ENCODE peak calls at places on chromosome 9, in seven cellular contexts. One of them, this sample, is unnamed.

GRCh38 chr9:125376261-125377226 is 114.9 kb downstream of the GAPVD1 start:
- DNase-seq in prostate gland: no peak
- DNase-seq in ascending aorta: no peak
- DNase-seq in RWPE2: no peak
- DNase-seq in CD8-positive, alpha-beta memory T cell: no peak
- DNase-seq in mammary epithelial cell: no peak
- DNase-seq in suprapubic skin: no peak
- DNase-seq in this sample: no peak

GRCh38 chr9:92294297-92294676 is 790 bp upstream of the IARS1 start:
- DNase-seq in prostate gland: no peak
- DNase-seq in ascending aorta: no peak
- DNase-seq in RWPE2: no peak
- DNase-seq in CD8-positive, alpha-beta memory T cell: no peak
- DNase-seq in mammary epithelial cell: peak
- DNase-seq in suprapubic skin: no peak
- DNase-seq in this sample: peak

GRCh38 chr9:2493106-2493505 is 128.5 kb upstream of the VLDLR start:
- DNase-seq in prostate gland: no peak
- DNase-seq in ascending aorta: no peak
- DNase-seq in RWPE2: no peak
- DNase-seq in CD8-positive, alpha-beta memory T cell: no peak
- DNase-seq in mammary epithelial cell: no peak
- DNase-seq in suprapubic skin: no peak
- DNase-seq in this sample: peak

GRCh38 chr9:124794902-124795491 is 18.1 kb downstream of the OLFML2A start:
- DNase-seq in prostate gland: no peak
- DNase-seq in ascending aorta: no peak
- DNase-seq in RWPE2: no peak
- DNase-seq in CD8-positive, alpha-beta memory T cell: no peak
- DNase-seq in mammary epithelial cell: no peak
- DNase-seq in suprapubic skin: no peak
- DNase-seq in this sample: peak

GRCh38 chr9:91536211-91536691 is 112.6 kb upstream of the NFIL3 start:
- DNase-seq in prostate gland: peak
- DNase-seq in ascending aorta: no peak
- DNase-seq in RWPE2: no peak
- DNase-seq in CD8-positive, alpha-beta memory T cell: no peak
- DNase-seq in mammary epithelial cell: peak
- DNase-seq in suprapubic skin: no peak
- DNase-seq in this sample: no peak

GRCh38 chr9:120544441-120544840 is 35.5 kb downstream of the CDK5RAP2 start:
- DNase-seq in prostate gland: no peak
- DNase-seq in ascending aorta: no peak
- DNase-seq in RWPE2: no peak
- DNase-seq in CD8-positive, alpha-beta memory T cell: no peak
- DNase-seq in mammary epithelial cell: no peak
- DNase-seq in suprapubic skin: peak
- DNase-seq in this sample: peak

GRCh38 chr9:106697799-106698591 is 165.0 kb upstream of the ZNF462 start:
- DNase-seq in prostate gland: peak
- DNase-seq in ascending aorta: peak
- DNase-seq in RWPE2: peak
- DNase-seq in CD8-positive, alpha-beta memory T cell: no peak
- DNase-seq in mammary epithelial cell: peak
- DNase-seq in suprapubic skin: peak
- DNase-seq in this sample: peak

GRCh38 chr9:20357207-20357503 is 265.1 kb downstream of the MLLT3 start:
- DNase-seq in prostate gland: no peak
- DNase-seq in ascending aorta: no peak
- DNase-seq in RWPE2: no peak
- DNase-seq in CD8-positive, alpha-beta memory T cell: no peak
- DNase-seq in mammary epithelial cell: no peak
- DNase-seq in suprapubic skin: no peak
- DNase-seq in this sample: no peak

GRCh38 chr9:120257483-120257882 is 322.5 kb downstream of the CDK5RAP2 start:
- DNase-seq in prostate gland: no peak
- DNase-seq in ascending aorta: no peak
- DNase-seq in RWPE2: no peak
- DNase-seq in CD8-positive, alpha-beta memory T cell: no peak
- DNase-seq in mammary epithelial cell: peak
- DNase-seq in suprapubic skin: no peak
- DNase-seq in this sample: no peak

GRCh38 chr9:134128727-134129679 is 6.9 kb upstream of the WDR5 start:
- DNase-seq in prostate gland: no peak
- DNase-seq in ascending aorta: no peak
- DNase-seq in RWPE2: no peak
- DNase-seq in CD8-positive, alpha-beta memory T cell: no peak
- DNase-seq in mammary epithelial cell: no peak
- DNase-seq in suprapubic skin: no peak
- DNase-seq in this sample: no peak

GRCh38 chr9:98688710-98689495 is 19.8 kb downstream of the GABBR2 start:
- DNase-seq in prostate gland: no peak
- DNase-seq in ascending aorta: no peak
- DNase-seq in RWPE2: no peak
- DNase-seq in CD8-positive, alpha-beta memory T cell: no peak
- DNase-seq in mammary epithelial cell: no peak
- DNase-seq in suprapubic skin: no peak
- DNase-seq in this sample: no peak

GRCh38 chr9:71763752-71764332 is 4.5 kb downstream of the CEMIP2 start:
- DNase-seq in prostate gland: no peak
- DNase-seq in ascending aorta: no peak
- DNase-seq in RWPE2: no peak
- DNase-seq in CD8-positive, alpha-beta memory T cell: no peak
- DNase-seq in mammary epithelial cell: no peak
- DNase-seq in suprapubic skin: no peak
- DNase-seq in this sample: no peak

GRCh38 chr9:7368410-7369292 is 430.9 kb downstream of the DMAC1 start:
- DNase-seq in prostate gland: no peak
- DNase-seq in ascending aorta: no peak
- DNase-seq in RWPE2: no peak
- DNase-seq in CD8-positive, alpha-beta memory T cell: no peak
- DNase-seq in mammary epithelial cell: peak
- DNase-seq in suprapubic skin: no peak
- DNase-seq in this sample: no peak

GRCh38 chr9:18799420-18799819 is 233.6 kb downstream of the SAXO1 start:
- DNase-seq in prostate gland: no peak
- DNase-seq in ascending aorta: no peak
- DNase-seq in RWPE2: no peak
- DNase-seq in CD8-positive, alpha-beta memory T cell: no peak
- DNase-seq in mammary epithelial cell: no peak
- DNase-seq in suprapubic skin: no peak
- DNase-seq in this sample: no peak

GRCh38 chr9:23821400-23822181 is 4.4 kb downstream of the ELAVL2 start:
- DNase-seq in prostate gland: no peak
- DNase-seq in ascending aorta: no peak
- DNase-seq in RWPE2: peak
- DNase-seq in CD8-positive, alpha-beta memory T cell: no peak
- DNase-seq in mammary epithelial cell: peak
- DNase-seq in suprapubic skin: no peak
- DNase-seq in this sample: no peak

GRCh38 chr9:123157216-123157615 is 111.2 kb downstream of the STRBP start:
- DNase-seq in prostate gland: no peak
- DNase-seq in ascending aorta: no peak
- DNase-seq in RWPE2: no peak
- DNase-seq in CD8-positive, alpha-beta memory T cell: no peak
- DNase-seq in mammary epithelial cell: no peak
- DNase-seq in suprapubic skin: no peak
- DNase-seq in this sample: no peak

GRCh38 chr9:88498880-88499279 is 36.1 kb upstream of the NXNL2 start:
- DNase-seq in prostate gland: no peak
- DNase-seq in ascending aorta: no peak
- DNase-seq in RWPE2: no peak
- DNase-seq in CD8-positive, alpha-beta memory T cell: no peak
- DNase-seq in mammary epithelial cell: no peak
- DNase-seq in suprapubic skin: no peak
- DNase-seq in this sample: no peak

GRCh38 chr9:87437966-87438365 is 59.7 kb upstream of the DAPK1 start:
- DNase-seq in prostate gland: no peak
- DNase-seq in ascending aorta: no peak
- DNase-seq in RWPE2: no peak
- DNase-seq in CD8-positive, alpha-beta memory T cell: no peak
- DNase-seq in mammary epithelial cell: no peak
- DNase-seq in suprapubic skin: no peak
- DNase-seq in this sample: no peak

GRCh38 chr9:109409998-109410397 is 88.1 kb downstream of the PTPN3 start:
- DNase-seq in prostate gland: no peak
- DNase-seq in ascending aorta: no peak
- DNase-seq in RWPE2: no peak
- DNase-seq in CD8-positive, alpha-beta memory T cell: no peak
- DNase-seq in mammary epithelial cell: no peak
- DNase-seq in suprapubic skin: no peak
- DNase-seq in this sample: no peak

GRCh38 chr9:81052846-81053245 is 636.5 kb downstream of the TLE1 start:
- DNase-seq in prostate gland: no peak
- DNase-seq in ascending aorta: no peak
- DNase-seq in RWPE2: no peak
- DNase-seq in CD8-positive, alpha-beta memory T cell: no peak
- DNase-seq in mammary epithelial cell: peak
- DNase-seq in suprapubic skin: no peak
- DNase-seq in this sample: no peak

GRCh38 chr9:81058776-81059175 is 630.6 kb downstream of the TLE1 start:
- DNase-seq in prostate gland: no peak
- DNase-seq in ascending aorta: no peak
- DNase-seq in RWPE2: no peak
- DNase-seq in CD8-positive, alpha-beta memory T cell: no peak
- DNase-seq in mammary epithelial cell: no peak
- DNase-seq in suprapubic skin: no peak
- DNase-seq in this sample: no peak

DNA sequence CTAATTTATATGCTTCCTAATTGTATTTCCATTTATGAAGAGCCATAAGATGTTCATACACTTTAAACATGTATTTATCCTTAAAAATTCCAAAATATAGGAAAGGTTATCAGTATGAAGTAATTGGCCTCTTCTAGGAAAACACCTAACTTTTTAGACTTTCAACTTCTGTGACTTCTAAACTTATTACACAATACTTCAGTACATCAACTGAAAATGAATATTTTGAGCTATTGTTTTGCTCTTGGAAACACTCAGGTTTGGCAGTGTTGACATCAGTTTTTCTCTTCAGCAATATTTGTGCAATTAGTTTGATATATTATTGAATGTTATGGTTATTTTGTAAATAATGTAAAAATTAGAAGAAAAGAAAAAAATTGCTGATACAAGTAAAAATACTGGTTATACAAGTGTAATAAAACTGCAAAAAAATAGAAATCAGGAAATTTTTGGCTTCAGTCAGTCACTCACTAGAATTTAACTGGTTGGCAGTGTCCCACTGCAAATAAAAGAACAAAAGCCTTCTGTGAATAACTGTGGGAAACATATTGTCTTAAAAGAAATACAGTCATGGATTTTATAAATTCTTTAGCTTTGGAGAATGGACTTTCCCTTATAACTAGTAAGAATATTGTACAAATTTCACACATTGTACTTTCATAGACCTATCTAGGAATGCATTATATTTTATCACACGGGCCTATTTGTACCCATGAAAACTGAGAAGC is 635.9 kb downstream of the TLE1 start:
- DNase-seq in prostate gland: no peak
- DNase-seq in ascending aorta: no peak
- DNase-seq in RWPE2: no peak
- DNase-seq in CD8-positive, alpha-beta memory T cell: no peak
- DNase-seq in mammary epithelial cell: no peak
- DNase-seq in suprapubic skin: no peak
- DNase-seq in this sample: no peak
- H3K4me3 ChIP-seq in prostate gland: no peak
- H3K4me3 ChIP-seq in ascending aorta: no peak
- H3K4me3 ChIP-seq in RWPE2: no peak
- H3K4me3 ChIP-seq in CD8-positive, alpha-beta memory T cell: no peak
- H3K4me3 ChIP-seq in mammary epithelial cell: no peak
- H3K4me3 ChIP-seq in suprapubic skin: no peak
- H3K4me3 ChIP-seq in this sample: no peak

GRCh38 chr9:21616082-21616778 is 134.1 kb upstream of the IFNE start:
- DNase-seq in prostate gland: no peak
- DNase-seq in ascending aorta: no peak
- DNase-seq in RWPE2: peak
- DNase-seq in CD8-positive, alpha-beta memory T cell: no peak
- DNase-seq in mammary epithelial cell: peak
- DNase-seq in suprapubic skin: no peak
- DNase-seq in this sample: no peak
- H3K4me3 ChIP-seq in prostate gland: no peak
- H3K4me3 ChIP-seq in ascending aorta: no peak
- H3K4me3 ChIP-seq in RWPE2: no peak
- H3K4me3 ChIP-seq in CD8-positive, alpha-beta memory T cell: no peak
- H3K4me3 ChIP-seq in mammary epithelial cell: no peak
- H3K4me3 ChIP-seq in suprapubic skin: no peak
- H3K4me3 ChIP-seq in this sample: no peak

GRCh38 chr9:4143951-4144717 is 155.7 kb downstream of the GLIS3 start:
- DNase-seq in prostate gland: no peak
- DNase-seq in ascending aorta: no peak
- DNase-seq in RWPE2: no peak
- DNase-seq in CD8-positive, alpha-beta memory T cell: no peak
- DNase-seq in mammary epithelial cell: peak
- DNase-seq in suprapubic skin: no peak
- DNase-seq in this sample: no peak
- H3K4me3 ChIP-seq in prostate gland: no peak
- H3K4me3 ChIP-seq in ascending aorta: peak
- H3K4me3 ChIP-seq in RWPE2: no peak
- H3K4me3 ChIP-seq in CD8-positive, alpha-beta memory T cell: no peak
- H3K4me3 ChIP-seq in mammary epithelial cell: no peak
- H3K4me3 ChIP-seq in suprapubic skin: no peak
- H3K4me3 ChIP-seq in this sample: peak

GRCh38 chr9:38227061-38227540 is 158.1 kb upstream of the SHB start:
- DNase-seq in prostate gland: peak
- DNase-seq in ascending aorta: no peak
- DNase-seq in RWPE2: peak
- DNase-seq in CD8-positive, alpha-beta memory T cell: peak
- DNase-seq in mammary epithelial cell: peak
- DNase-seq in suprapubic skin: no peak
- DNase-seq in this sample: no peak

GRCh38 chr9:38228331-38229122 is 159.5 kb upstream of the SHB start:
- DNase-seq in prostate gland: no peak
- DNase-seq in ascending aorta: no peak
- DNase-seq in RWPE2: no peak
- DNase-seq in CD8-positive, alpha-beta memory T cell: no peak
- DNase-seq in mammary epithelial cell: no peak
- DNase-seq in suprapubic skin: no peak
- DNase-seq in this sample: no peak

GRCh38 chr9:38227656-38228055 is 158.6 kb upstream of the SHB start:
- DNase-seq in prostate gland: no peak
- DNase-seq in ascending aorta: no peak
- DNase-seq in RWPE2: no peak
- DNase-seq in CD8-positive, alpha-beta memory T cell: peak
- DNase-seq in mammary epithelial cell: no peak
- DNase-seq in suprapubic skin: no peak
- DNase-seq in this sample: no peak

GRCh38 chr9:38226491-38226951 is 157.5 kb upstream of the SHB start:
- DNase-seq in prostate gland: no peak
- DNase-seq in ascending aorta: no peak
- DNase-seq in RWPE2: no peak
- DNase-seq in CD8-positive, alpha-beta memory T cell: no peak
- DNase-seq in mammary epithelial cell: no peak
- DNase-seq in suprapubic skin: no peak
- DNase-seq in this sample: no peak

DNA sequence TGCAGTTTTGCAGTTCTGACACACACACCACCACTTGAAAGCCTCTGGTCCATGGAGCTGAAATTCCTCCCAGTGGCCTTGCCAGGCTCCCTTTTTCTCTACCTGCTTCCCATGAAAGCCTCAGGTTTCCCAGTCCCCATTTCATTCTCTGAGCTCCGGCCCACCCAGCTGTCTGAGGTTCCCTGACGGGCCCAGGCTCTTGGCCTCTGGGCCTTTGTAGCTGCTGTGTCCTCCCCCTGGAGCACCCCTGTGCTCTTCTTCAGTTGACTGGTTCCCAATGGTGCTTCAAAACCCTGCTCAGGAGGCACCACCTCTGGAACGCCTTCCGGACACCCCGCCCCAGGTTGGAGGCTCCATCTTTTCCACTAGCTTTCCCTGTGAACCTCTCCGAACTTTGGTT is 155.9 kb upstream of the SHB start:
- DNase-seq in prostate gland: no peak
- DNase-seq in ascending aorta: no peak
- DNase-seq in RWPE2: no peak
- DNase-seq in CD8-positive, alpha-beta memory T cell: no peak
- DNase-seq in mammary epithelial cell: no peak
- DNase-seq in suprapubic skin: no peak
- DNase-seq in this sample: no peak
- H3K4me3 ChIP-seq in prostate gland: no peak
- H3K4me3 ChIP-seq in ascending aorta: no peak
- H3K4me3 ChIP-seq in RWPE2: no peak
- H3K4me3 ChIP-seq in CD8-positive, alpha-beta memory T cell: no peak
- H3K4me3 ChIP-seq in mammary epithelial cell: no peak
- H3K4me3 ChIP-seq in suprapubic skin: no peak
- H3K4me3 ChIP-seq in this sample: no peak

This sample was measured in gastrocnemius medialis.